ENCODE peak calls at places on chromosomes 6 and 20, in four cellular contexts. S, J, G and V are unnamed samples.

GRCh38 chr6:21201673-21202430 is 391.7 kb upstream of the SOX4 start:
- DNase-seq in S (no peak), J (no peak), G (no peak), V (no peak)

GRCh38 chr6:118748311-118749062 is 97.1 kb upstream of the CEP85L start:
- DNase-seq in J (peak; percentile 14), G (no peak), S (peak; percentile 46), V (peak; percentile 90)

GRCh38 chr20:23251779-23252178 is 98.8 kb upstream of the NXT1 start:
- DNase-seq in G (no peak), S (no peak), J (no peak), V (no peak)

GRCh38 chr6:71977860-71978259 is 91.5 kb downstream of the RIMS1 start:
- DNase-seq in G (no peak), S (no peak), J (no peak), V (no peak)

GRCh38 chr6:24844061-24844460 is 45.3 kb upstream of the ARMH2 start:
- DNase-seq in S (no peak), J (no peak), G (no peak), V (no peak)

GRCh38 chr6:154319231-154319858 is 37.3 kb downstream of the IPCEF1 start:
- DNase-seq in J (no peak), S (peak; percentile 88), G (no peak), V (no peak)

GRCh38 chr6:139152892-139153271 is 18.0 kb downstream of the HECA start:
- DNase-seq in G (no peak), J (no peak), S (peak; percentile 28), V (no peak)

GRCh38 chr6:75101896-75102680 is 103.8 kb downstream of the COL12A1 start:
- DNase-seq in G (no peak), S (peak; percentile 88), J (peak; percentile 97), V (no peak)

GRCh38 chr6:152085533-152085932 is 278.1 kb downstream of the ESR1 start:
- DNase-seq in S (peak; percentile 24), J (peak; percentile 59), G (no peak), V (no peak)

GRCh38 chr6:119030759-119031158 is 47.7 kb downstream of the FAM184A start:
- DNase-seq in S (no peak), J (no peak), G (no peak), V (no peak)

GRCh38 chr6:2611092-2611491 is 139.6 kb downstream of the MYLK4 start:
- DNase-seq in S (no peak), J (peak; percentile 26), G (no peak), V (no peak)

GRCh38 chr6:10522929-10523573 is 1.9 kb downstream of the GCNT2 start:
- DNase-seq in G (no peak), J (no peak), S (no peak), V (no peak)

GRCh38 chr6:55108469-55109130 is 65.7 kb upstream of the HCRTR2 start:
- DNase-seq in J (no peak), G (no peak), S (no peak), V (no peak)

GRCh38 chr6:96743496-96743895 is 93.8 kb downstream of the GPR63 start:
- DNase-seq in S (no peak), G (no peak), J (no peak), V (no peak)

GRCh38 chr20:62303327-62304226 is 780 bp downstream of the ADRM1 start:
- DNase-seq in S (no peak), G (no peak), J (peak; percentile 36), V (no peak)

GRCh38 chr20:1673424-1673823 is 15.8 kb upstream of the SIRPG start:
- DNase-seq in G (no peak), S (no peak), J (no peak), V (peak; percentile 70)

GRCh38 chr6:439681-440167 is 48.2 kb downstream of the IRF4 start:
- DNase-seq in J (no peak), G (peak; percentile 36), S (no peak), V (no peak)

GRCh38 chr6:7446056-7446455 is 56.4 kb downstream of the RIOK1 start:
- DNase-seq in J (no peak), S (no peak), G (no peak), V (no peak)

GRCh38 chr6:161880070-161880469 is 606.2 kb upstream of the AGPAT4 start:
- DNase-seq in J (no peak), S (no peak), G (no peak), V (no peak)

GRCh38 chr20:34112600-34113061 is 588 bp upstream of the EIF2S2 start:
- DNase-seq in G (peak; percentile 48), S (peak; percentile 31), J (peak; percentile 76), V (no peak)

GRCh38 chr20:53408728-53409157 is 184.9 kb downstream of the ZNF217 start:
- DNase-seq in J (no peak), S (peak; percentile 3), G (no peak), V (no peak)

GRCh38 chr6:5946181-5946580 is 60.5 kb downstream of the NRN1 start:
- DNase-seq in G (no peak), S (no peak), J (no peak), V (no peak)

GRCh38 chr6:27591660-27592059 is 118.8 kb upstream of the ZNF184 start:
- DNase-seq in J (peak; percentile 32), G (no peak), S (peak; percentile 52), V (no peak)

GRCh38 chr6:4780360-4780812 is 4.2 kb downstream of the CDYL start:
- DNase-seq in J (no peak), S (peak; percentile 67), G (no peak), V (no peak)

GRCh38 chr20:4585758-4586157 is 136.0 kb upstream of the PRND start:
- DNase-seq in S (no peak), J (no peak), G (no peak), V (no peak)

DNA sequence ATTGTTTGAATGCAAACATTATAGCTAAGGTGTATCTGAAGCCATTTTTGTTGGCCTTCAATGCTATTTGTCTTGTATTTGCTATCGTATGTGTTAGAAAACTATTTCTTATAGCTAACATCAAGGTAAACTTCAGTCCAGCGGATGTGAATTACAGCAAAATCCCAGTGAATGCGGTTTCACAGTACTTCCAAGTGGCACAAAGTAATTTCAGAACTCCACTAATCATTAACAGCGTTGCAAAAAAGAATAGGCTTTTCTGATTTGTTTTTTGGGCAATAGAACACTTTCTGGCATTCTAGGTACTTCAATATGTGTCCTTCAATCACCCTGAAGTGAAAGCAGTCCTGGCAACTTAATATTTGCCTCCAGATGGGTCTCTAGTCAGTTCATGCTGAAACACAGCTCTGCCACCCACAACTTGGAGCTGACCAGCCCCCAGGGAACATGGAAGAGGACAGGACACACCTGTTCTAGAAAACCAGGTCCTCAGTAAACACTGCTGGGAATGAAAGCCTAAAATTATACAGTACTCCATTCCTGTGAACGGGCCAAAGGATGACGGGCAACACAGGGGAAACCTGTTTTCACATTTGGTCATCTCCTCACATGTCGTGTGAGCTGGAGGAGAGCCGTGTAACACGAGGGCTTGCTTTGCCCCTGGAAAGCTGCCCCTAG is 9.7 kb upstream of the MRPS10 start:
- DNase-seq in J (no peak), S (no peak), G (no peak), V (no peak)
- H3K27ac ChIP-seq in J (no peak overlapping the region), S (peak overlapping the region; percentile 87), G (no peak overlapping the region), V (no peak overlapping the region)

DNA sequence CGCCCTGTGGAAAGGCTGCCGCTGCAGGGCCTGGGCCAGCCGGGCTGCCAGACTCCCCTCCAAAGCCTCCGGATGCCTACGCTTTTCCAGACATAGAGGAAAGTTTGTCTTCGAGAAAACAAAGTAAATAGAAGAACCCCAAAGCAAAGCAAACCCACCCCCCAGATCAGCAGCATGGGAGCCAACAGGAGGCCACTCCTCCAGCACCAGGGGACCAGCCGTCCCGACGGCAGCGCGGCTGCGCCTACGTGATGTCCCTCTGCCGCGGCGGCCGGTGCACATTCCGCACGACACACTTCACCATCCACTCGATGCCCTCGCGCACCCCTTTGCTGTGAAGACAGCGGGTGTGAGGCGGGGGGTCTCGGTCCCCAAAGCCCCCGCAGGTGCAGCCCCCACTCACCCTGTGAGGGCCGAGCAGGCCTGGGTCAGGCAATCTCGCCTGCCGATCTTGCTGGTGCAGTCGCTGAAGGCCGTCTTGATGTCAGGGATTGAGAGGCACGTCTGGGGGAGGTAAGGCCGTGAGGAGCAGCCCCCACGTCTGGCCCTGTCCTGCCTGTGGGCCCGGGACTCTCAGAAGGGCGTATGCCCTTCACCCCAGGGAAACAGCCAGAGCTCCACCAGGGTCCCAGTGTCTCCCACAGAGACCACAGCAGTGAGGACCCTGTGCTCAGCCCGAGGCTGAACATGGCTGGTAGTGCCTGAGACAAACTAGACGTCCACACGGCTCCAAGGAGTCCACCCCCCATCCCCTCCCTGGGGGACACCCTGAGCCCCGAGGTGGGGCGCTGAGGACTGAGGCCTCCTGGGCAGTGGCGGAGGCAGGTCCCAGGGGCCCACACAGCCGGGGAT is 4.0 kb downstream of the TNFRSF6B start:
- DNase-seq in S (no peak), G (no peak), J (no peak), V (no peak)
- TF ChIP-seq POLR2A in S (no peak), G (no peak), J (no peak), V (no peak)

DNA sequence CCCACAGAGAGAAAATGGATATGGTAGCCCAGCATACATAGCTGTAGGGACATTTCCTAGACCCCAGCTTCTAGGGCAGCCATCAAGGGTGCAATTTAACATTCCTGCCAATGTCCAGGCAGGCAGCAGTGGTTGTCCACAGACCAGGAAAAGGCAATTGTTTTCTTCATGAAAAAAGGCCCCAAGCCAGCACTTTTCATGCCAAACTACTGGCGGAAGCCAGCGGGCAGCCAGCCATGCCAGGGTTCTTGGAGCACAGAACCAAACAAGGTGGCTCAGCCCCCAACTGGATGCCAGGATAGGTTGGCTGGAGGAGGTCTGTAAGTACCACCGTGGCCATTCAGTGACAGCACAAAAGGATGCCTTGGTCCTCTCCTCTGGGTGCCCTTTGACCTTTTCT is 94.6 kb downstream of the BANF2 start:
- DNase-seq in S (no peak), J (peak; percentile 71), G (no peak), V (no peak)
- TF ChIP-seq CTCF in S (no peak), J (no peak), G (no peak), V (no peak)

DNA sequence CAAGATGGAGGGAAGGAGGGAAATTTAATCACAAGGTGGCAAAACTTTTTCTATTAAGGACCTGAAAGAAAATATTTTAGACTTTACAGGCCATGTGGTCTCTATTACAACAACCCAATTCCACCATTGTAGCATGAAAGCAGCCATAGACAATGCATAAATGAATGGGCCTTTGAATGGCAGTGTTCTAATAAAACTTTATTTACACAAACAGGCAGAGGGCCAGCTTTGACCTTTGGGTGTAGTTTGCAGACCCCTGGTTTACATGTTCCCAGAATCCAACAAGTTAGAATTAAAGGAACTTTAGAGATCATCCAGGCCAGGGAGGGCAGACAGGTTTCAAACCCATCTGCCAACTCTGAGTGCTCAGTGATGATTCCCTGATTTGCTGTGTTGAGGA is 95.2 kb downstream of the BANF2 start:
- DNase-seq in J (no peak), S (no peak), G (no peak), V (no peak)
- H3K27ac ChIP-seq in J (no peak overlapping the region), S (no peak overlapping the region), G (peak overlapping the region; percentile 72), V (peak overlapping the region; percentile 65)

GRCh38 chr6:156779206-156780116 is 2.3 kb downstream of the ARID1B start:
- DNase-seq in S (no peak), G (peak; percentile 19), J (peak; percentile 34), V (no peak)
- TF ChIP-seq POLR2A in S (peak; percentile 42), G (no peak), J (no peak), V (no peak)